ENCODE peak calls at places on chromosomes 7 and 10, in ten cellular contexts. T is fibroblast of lung; V is A549; M is cardiac muscle cell; Q is prostate gland; K is sigmoid colon; L is H9; J is CD8-positive, alpha-beta memory T cell; U is aorta; P is iPS DF 6.9. X is an unnamed sample.

GRCh38 chr7:70271617-70272081 is 673.4 kb downstream of the AUTS2 start:
- DNase-seq in V (no peak), P (no peak), U (no peak), Q (peak; percentile 4), J (no peak), M (no peak), T (peak; percentile 57), L (no peak), K (no peak), X (no peak)

GRCh38 chr10:86880971-86881370 is 76.4 kb downstream of the MMRN2 start:
- DNase-seq in P (no peak), V (no peak), M (no peak), L (no peak), U (no peak), K (no peak), T (no peak), Q (no peak), J (no peak), X (no peak)

GRCh38 chr10:101301111-101301731 is 52.7 kb upstream of the BTRC start:
- DNase-seq in U (no peak), J (no peak), V (peak; percentile 60), M (peak; percentile 81), Q (peak; percentile 29), T (no peak), L (peak; percentile 75), K (no peak), P (no peak), X (no peak)

GRCh38 chr7:108246227-108246837 is 116.2 kb upstream of the LAMB4 start:
- DNase-seq in T (peak; percentile 99), M (peak; percentile 13), U (no peak), Q (no peak), P (no peak), J (no peak), L (no peak), V (peak; percentile 71), K (no peak), X (peak; percentile 89)

GRCh38 chr10:21720090-21720489 is 186.1 kb downstream of the MLLT10 start:
- DNase-seq in L (no peak), M (peak; percentile 62), U (no peak), V (no peak), P (no peak), Q (no peak), J (no peak), K (no peak), T (peak; percentile 24), X (no peak)

GRCh38 chr7:132769280-132769679 is 193.0 kb upstream of the PLXNA4 start:
- DNase-seq in Q (no peak), J (no peak), T (no peak), L (no peak), V (no peak), U (no peak), P (no peak), K (no peak), M (no peak), X (no peak)

GRCh38 chr7:75727881-75728592 is 10.7 kb downstream of the HIP1 start:
- DNase-seq in P (no peak), U (peak; percentile 65), L (peak; percentile 73), M (no peak), K (no peak), Q (peak; percentile 85), V (peak; percentile 52), J (peak; percentile 33), T (peak; percentile 88), X (no peak)

GRCh38 chr10:49616421-49617230 is 2.8 kb downstream of the CHAT start:
- DNase-seq in M (no peak), J (no peak), K (peak; percentile 46), U (peak; percentile 39), Q (no peak), T (no peak), V (no peak), L (peak; percentile 30), P (no peak), X (no peak)

GRCh38 chr10:114404171-114405010 is at the start of gene AFAP1L2:
- DNase-seq in V (peak; percentile 65), T (peak; percentile 32), K (peak; percentile 69), J (no peak), M (peak; percentile 64), Q (no peak), L (peak; percentile 58), U (peak; percentile 81), P (no peak), X (no peak)

GRCh38 chr7:115475206-115475605 is 553.3 kb downstream of the MDFIC start:
- DNase-seq in Q (no peak), U (no peak), L (no peak), P (no peak), V (no peak), K (no peak), J (no peak), M (no peak), T (no peak), X (no peak)

DNA sequence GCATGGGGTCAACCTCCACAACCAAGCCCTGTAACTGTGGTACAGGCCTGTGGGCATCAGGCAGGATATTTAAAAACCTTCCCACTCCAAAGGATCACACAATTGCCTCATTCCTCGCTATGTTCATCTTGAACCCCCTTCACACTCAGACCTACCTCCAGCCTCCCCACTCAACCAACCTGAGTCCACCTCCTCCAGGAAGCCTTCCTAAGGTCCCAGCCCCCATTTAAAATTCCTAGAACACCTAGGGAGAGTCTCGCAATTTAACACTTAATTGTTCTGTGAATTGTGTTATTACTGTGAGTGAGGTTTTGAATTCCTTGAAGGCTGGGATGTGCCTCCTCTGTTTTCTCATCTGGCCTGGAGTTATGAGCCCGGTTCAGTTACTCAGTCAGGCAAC is 93.1 kb upstream of the SMNDC1 start:
- DNase-seq in V (no peak), Q (no peak), M (no peak), U (no peak), T (no peak), L (no peak), P (no peak), K (no peak), J (no peak), X (no peak)
- H3K4me1 ChIP-seq in V (peaks cover 84% of the 10 kb centered on the region), Q (no peaks in the 10 kb centered on the region), M (peaks cover 20% of the 10 kb centered on the region), U (no peaks in the 10 kb centered on the region), T (peaks cover 28% of the 10 kb centered on the region), L (peaks cover 3% of the 10 kb centered on the region), P (peaks cover 2% of the 10 kb centered on the region), K (peaks cover 16% of the 10 kb centered on the region), J (no peaks in the 10 kb centered on the region), X (peaks cover 40% of the 10 kb centered on the region)

GRCh38 chr10:80166581-80167470 is 34.3 kb downstream of the PLAC9 start:
- DNase-seq in J (no peak), U (peak; percentile 75), P (no peak), L (no peak), K (peak; percentile 63), Q (no peak), M (no peak), T (no peak), V (no peak), X (no peak)
- H3K4me1 ChIP-seq in J (no peaks in the 10 kb centered on the region), U (peaks cover 8% of the 10 kb centered on the region), P (no peaks in the 10 kb centered on the region), L (no peaks in the 10 kb centered on the region), K (peaks cover 54% of the 10 kb centered on the region), Q (peaks cover 23% of the 10 kb centered on the region), M (peaks cover 12% of the 10 kb centered on the region), T (peaks cover 54% of the 10 kb centered on the region), V (peaks cover 24% of the 10 kb centered on the region), X (peaks cover 11% of the 10 kb centered on the region)

DNA sequence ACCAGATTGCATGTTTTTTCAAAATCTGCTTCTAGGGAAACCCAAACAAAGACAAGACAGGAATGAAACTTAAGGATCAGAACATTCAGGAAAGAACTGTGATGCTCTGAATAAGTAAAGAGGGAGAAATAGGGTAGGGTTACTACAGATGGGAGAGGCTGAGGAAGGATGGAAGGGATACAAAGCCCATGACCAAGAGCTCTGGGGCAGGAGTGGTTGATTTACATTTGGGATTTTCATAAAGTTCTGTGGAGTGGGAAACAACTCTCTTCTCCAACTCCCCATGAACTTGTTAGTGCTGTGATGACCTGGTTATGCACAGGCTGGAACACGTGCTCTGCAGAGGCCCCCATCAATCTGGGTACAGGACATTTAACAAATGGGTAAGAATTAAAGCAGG is 216.0 kb upstream of the KLF14 start:
- DNase-seq in V (no peak), T (no peak), Q (no peak), P (no peak), M (no peak), U (no peak), K (no peak), J (no peak), L (no peak), X (no peak)
- H3K4me1 ChIP-seq in V (peaks cover 61% of the 10 kb centered on the region), T (peaks cover 13% of the 10 kb centered on the region), Q (no peaks in the 10 kb centered on the region), P (peaks cover 1% of the 10 kb centered on the region), M (no peaks in the 10 kb centered on the region), U (no peaks in the 10 kb centered on the region), K (peaks cover 27% of the 10 kb centered on the region), J (peaks cover 91% of the 10 kb centered on the region), L (peaks cover 9% of the 10 kb centered on the region), X (peaks cover 73% of the 10 kb centered on the region)

GRCh38 chr10:74926791-74927585 is 100.6 kb downstream of the KAT6B start:
- DNase-seq in Q (no peak), P (no peak), K (no peak), T (no peak), L (no peak), M (no peak), J (no peak), U (no peak), V (no peak), X (no peak)
- H3K4me1 ChIP-seq in Q (peaks cover 2% of the 10 kb centered on the region), P (peaks cover 2% of the 10 kb centered on the region), K (peaks cover 94% of the 10 kb centered on the region), T (peaks cover 29% of the 10 kb centered on the region), L (peaks cover 11% of the 10 kb centered on the region), M (peaks cover 34% of the 10 kb centered on the region), J (no peaks in the 10 kb centered on the region), U (peaks cover 10% of the 10 kb centered on the region), V (peaks cover 57% of the 10 kb centered on the region), X (peaks cover 41% of the 10 kb centered on the region)

GRCh38 chr10:73910764-73911552 is at the start of gene PLAU:
- DNase-seq in P (no peak), M (peak; percentile 69), L (peak; percentile 70), T (peak; percentile 39), V (no peak), Q (peak; percentile 25), U (peak; percentile 84), J (peak; percentile 30), K (peak; percentile 74), X (no peak)
- H3K4me1 ChIP-seq in P (peaks cover 15% of the 10 kb centered on the region), M (peaks cover 14% of the 10 kb centered on the region), L (peaks cover 9% of the 10 kb centered on the region), T (peaks cover 43% of the 10 kb centered on the region), V (peaks cover 71% of the 10 kb centered on the region), Q (no peaks in the 10 kb centered on the region), U (no peaks in the 10 kb centered on the region), J (peaks cover 34% of the 10 kb centered on the region), K (peaks cover 53% of the 10 kb centered on the region), X (peaks cover 73% of the 10 kb centered on the region)

DNA sequence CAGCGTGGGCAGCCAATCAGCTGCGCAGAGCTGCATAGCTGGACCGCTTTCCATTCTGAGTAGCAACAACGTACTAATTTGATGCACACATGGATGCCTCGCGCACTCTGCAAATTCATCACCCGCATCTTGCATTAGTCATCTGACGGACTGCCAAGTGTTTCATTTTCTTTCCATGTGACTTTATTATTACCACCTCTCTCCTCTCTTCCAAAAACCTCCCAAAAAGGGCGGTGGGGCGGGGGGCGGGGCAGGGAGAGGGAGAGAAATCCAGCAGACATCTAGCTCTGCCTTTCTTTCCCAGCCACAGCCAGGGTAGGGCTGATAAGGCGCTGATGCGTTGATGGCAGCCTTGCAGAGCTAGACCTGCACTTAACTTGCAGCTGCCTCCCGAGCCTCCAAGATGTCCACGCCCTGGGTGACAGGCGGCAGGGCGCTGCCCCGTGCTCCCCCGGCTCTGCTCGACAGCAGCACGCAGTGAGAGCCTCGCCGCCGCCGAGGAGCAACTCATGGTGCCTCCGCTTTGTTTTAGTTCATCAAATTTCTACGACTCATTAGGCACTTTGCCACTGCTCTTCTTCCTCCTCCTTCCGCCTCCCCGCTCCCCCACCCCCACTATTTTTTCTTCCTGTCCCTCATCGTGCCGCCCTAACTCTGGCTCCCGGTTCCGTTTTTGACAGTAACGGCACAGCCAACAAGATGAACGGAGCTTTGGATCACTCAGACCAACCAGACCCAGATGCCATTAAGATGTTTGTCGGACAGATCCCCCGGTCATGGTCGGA is 147.3 kb downstream of the CELF2 start:
- DNase-seq in M (peak; percentile 82), V (no peak), K (peak; percentile 89), U (peak; percentile 83), L (peak; percentile 40), J (peak; percentile 69), P (no peak), Q (peak; percentile 34), T (peak; percentile 91), X (no peak)
- H3K4me1 ChIP-seq in M (peaks cover 48% of the 10 kb centered on the region), V (no peaks in the 10 kb centered on the region), K (peaks cover 64% of the 10 kb centered on the region), U (no peaks in the 10 kb centered on the region), L (no peaks in the 10 kb centered on the region), J (peaks cover 59% of the 10 kb centered on the region), P (no peaks in the 10 kb centered on the region), Q (no peaks in the 10 kb centered on the region), T (peaks cover 4% of the 10 kb centered on the region), X (no peaks in the 10 kb centered on the region)

X was measured in Panc1.